ENCODE peak calls at places on chromosomes 2 and 18, in seven cellular contexts. P, M, B, X, R, H and I are unnamed samples.

GRCh38 chr18:32767400-32767799 is 5.4 kb downstream of the KLHL14 start:
- DNase-seq in P (no peak), M (no peak), B (no peak), X (no peak), R (no peak), H (no peak), I (no peak)

GRCh38 chr18:48192542-48192941 is 216.6 kb downstream of the ZBTB7C start:
- DNase-seq in P (no peak), M (no peak), B (no peak), X (no peak), R (no peak), H (no peak), I (no peak)

GRCh38 chr2:105239924-105240323 is 1.6 kb upstream of the GPR45 start:
- DNase-seq in P (no peak), M (peak), B (no peak), X (peak), R (no peak), H (no peak), I (no peak)

GRCh38 chr2:201950606-201951005 is 83.0 kb upstream of the FZD7 start:
- DNase-seq in P (no peak), M (no peak), B (no peak), X (peak), R (no peak), H (no peak), I (peak)

GRCh38 chr18:9736942-9737813 is 29.1 kb downstream of the RAB31 start:
- DNase-seq in P (no peak), M (peak), B (no peak), X (peak), R (no peak), H (no peak), I (peak)

GRCh38 chr2:65158557-65158956 is 28.7 kb upstream of the RAB1A start:
- DNase-seq in P (no peak), M (no peak), B (no peak), X (no peak), R (no peak), H (no peak), I (no peak)

GRCh38 chr2:2328847-2329246 is 2.2 kb downstream of the MYT1L start:
- DNase-seq in P (no peak), M (peak), B (no peak), X (no peak), R (peak), H (peak), I (no peak)

GRCh38 chr2:24832991-24833671 is 39.9 kb downstream of the CENPO start:
- DNase-seq in P (no peak), M (no peak), B (no peak), X (no peak), R (peak), H (no peak), I (peak)

GRCh38 chr2:159982270-159982669 is 80.1 kb downstream of the PLA2R1 start:
- DNase-seq in P (no peak), M (peak), B (no peak), X (peak), R (no peak), H (peak), I (peak)

GRCh38 chr2:150473767-150474166 is 13.7 kb downstream of the RND3 start:
- DNase-seq in P (no peak), M (no peak), B (no peak), X (peak), R (no peak), H (no peak), I (no peak)

GRCh38 chr2:221420245-221420644 is 151.9 kb downstream of the EPHA4 start:
- DNase-seq in P (no peak), M (no peak), B (no peak), X (no peak), R (no peak), H (no peak), I (no peak)

GRCh38 chr2:158124896-158125295 is 23.2 kb downstream of the UPP2 start:
- DNase-seq in P (no peak), M (no peak), B (no peak), X (no peak), R (no peak), H (no peak), I (no peak)

GRCh38 chr2:39913648-39914456 is 134.8 kb upstream of the THUMPD2 start:
- DNase-seq in P (no peak), M (peak), B (no peak), X (peak), R (peak), H (peak), I (peak)

GRCh38 chr2:15666776-15667578 is 75.3 kb downstream of the DDX1 start:
- DNase-seq in P (no peak), M (no peak), B (no peak), X (no peak), R (no peak), H (no peak), I (no peak)

GRCh38 chr18:51153659-51154371 is 43.7 kb downstream of the MEX3C start:
- DNase-seq in P (peak), M (no peak), B (peak), X (no peak), R (no peak), H (peak), I (no peak)

GRCh38 chr18:23106575-23106974 is 28.7 kb upstream of the CABLES1 start:
- DNase-seq in P (no peak), M (peak), B (no peak), X (peak), R (peak), H (peak), I (peak)

GRCh38 chr18:31487251-31488015 is 10.5 kb upstream of the DSG2 start:
- DNase-seq in P (no peak), M (peak), B (no peak), X (peak), R (no peak), H (no peak), I (no peak)

GRCh38 chr2:104406273-104406726 is 447.6 kb upstream of the POU3F3 start:
- DNase-seq in P (no peak), M (no peak), B (no peak), X (no peak), R (peak), H (no peak), I (no peak)

GRCh38 chr2:74020717-74021406 is 36.2 kb downstream of the TET3 start:
- DNase-seq in P (no peak), M (no peak), B (no peak), X (no peak), R (no peak), H (peak), I (no peak)

GRCh38 chr2:64204006-64204632 is 59.9 kb upstream of the PELI1 start:
- DNase-seq in P (peak), M (no peak), B (no peak), X (no peak), R (peak), H (peak), I (peak)

GRCh38 chr2:170386554-170386953 is 208.6 kb downstream of the MYO3B start:
- DNase-seq in P (no peak), M (no peak), B (no peak), X (no peak), R (no peak), H (no peak), I (no peak)

GRCh38 chr2:108612153-108612513 is 77.9 kb downstream of the LIMS1 start:
- DNase-seq in P (peak), M (no peak), B (no peak), X (no peak), R (no peak), H (no peak), I (peak)

GRCh38 chr2:69948963-69949645 is 12.3 kb downstream of the ASPRV1 start:
- DNase-seq in P (no peak), M (no peak), B (no peak), X (no peak), R (no peak), H (no peak), I (no peak)

GRCh38 chr2:9232166-9232479 is 25.5 kb downstream of the ASAP2 start:
- DNase-seq in P (no peak), M (no peak), B (no peak), X (no peak), R (no peak), H (no peak), I (no peak)